ENCODE peak calls at places on chromosomes 11 and 22, in ten cellular contexts. S is H9, U is epithelial cell of esophagus, F is cardiac muscle cell, C is heart right ventricle, Y is sigmoid colon, P is Calu3, E is GM06990, Q is endothelial cell, V is osteoblast. N is an unnamed sample.

GRCh38 chr11:69914286-69915150 is 95.3 kb upstream of the FGF3 start:
- DNase-seq in F (no peak), S (peak), Q (no peak), E (no peak), P (peak), U (peak), Y (peak), C (no peak), V (peak), N (no peak)

GRCh38 chr22:27344546-27344945 is 457.0 kb downstream of the MN1 start:
- DNase-seq in P (no peak), C (no peak), F (peak), V (no peak), Y (no peak), S (no peak), U (no peak), Q (no peak), E (no peak), N (no peak)

GRCh38 chr22:42169055-42169469 is 38.5 kb upstream of the CYP2D6 start:
- DNase-seq in Q (peak), Y (peak), E (peak), S (peak), V (peak), C (peak), F (peak), P (peak), U (peak), N (peak)

GRCh38 chr22:45608763-45609180 is 62.9 kb upstream of the ATXN10 start:
- DNase-seq in V (peak), E (no peak), C (no peak), P (no peak), F (no peak), U (peak), S (no peak), Q (no peak), Y (no peak), N (no peak)

GRCh38 chr11:118872403-118872821 is 11.3 kb upstream of the CXCR5 start:
- DNase-seq in Y (no peak), E (peak), V (peak), S (no peak), Q (no peak), C (no peak), P (no peak), U (no peak), F (no peak), N (peak)

GRCh38 chr11:18137186-18137800 is 4.9 kb downstream of the MRGPRX3 start:
- DNase-seq in C (no peak), P (no peak), Y (no peak), S (no peak), Q (no peak), U (no peak), F (no peak), V (no peak), E (no peak), N (no peak)

GRCh38 chr11:58067685-58068084 is 36.9 kb downstream of the OR6Q1 start:
- DNase-seq in S (no peak), U (peak), V (peak), C (no peak), E (no peak), Y (no peak), Q (no peak), F (no peak), P (no peak), N (no peak)

GRCh38 chr11:102974552-102975280 is 19.2 kb upstream of the MMP13 start:
- DNase-seq in C (no peak), V (no peak), F (no peak), E (no peak), P (peak), U (peak), Q (no peak), Y (no peak), S (no peak), N (no peak)

GRCh38 chr11:61028135-61028729 is 56.8 kb downstream of the CD6 start:
- DNase-seq in F (no peak), U (peak), Y (peak), E (peak), Q (no peak), C (no peak), P (peak), S (no peak), V (no peak), N (no peak)

GRCh38 chr11:78762105-78762504 is 187.4 kb upstream of the NARS2 start:
- DNase-seq in E (no peak), Y (no peak), F (no peak), Q (no peak), S (no peak), U (no peak), P (no peak), V (no peak), C (no peak), N (no peak)

DNA sequence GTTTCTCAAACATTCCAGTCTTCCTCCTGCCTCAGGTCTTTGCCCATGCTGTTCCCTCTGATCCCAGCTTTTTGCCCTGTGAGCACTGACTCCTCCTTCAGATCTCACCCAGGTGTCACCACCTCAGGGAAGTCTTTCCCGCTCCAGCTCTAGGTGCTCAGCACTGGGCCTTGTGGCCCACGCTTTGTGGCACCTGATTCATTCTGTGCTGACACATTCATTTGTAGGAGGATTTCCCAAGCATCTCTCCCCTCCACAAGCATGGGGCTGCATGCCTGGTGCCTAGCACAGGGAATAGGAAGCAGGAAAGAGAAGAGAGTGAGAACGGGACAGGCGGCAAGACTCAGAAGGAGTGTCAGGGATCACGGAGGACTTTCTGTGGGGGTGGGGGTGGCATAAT is 17.6 kb downstream of the MPPED1 start:
- DNase-seq in Y (no peak), P (no peak), E (no peak), F (no peak), Q (no peak), V (no peak), S (no peak), U (no peak), C (no peak), N (no peak)
- TF ChIP-seq CTCF in Y (no peak), P (no peak), E (no peak), F (no peak), Q (no peak), V (no peak), S (no peak), U (no peak), C (no peak), N (no peak)

DNA sequence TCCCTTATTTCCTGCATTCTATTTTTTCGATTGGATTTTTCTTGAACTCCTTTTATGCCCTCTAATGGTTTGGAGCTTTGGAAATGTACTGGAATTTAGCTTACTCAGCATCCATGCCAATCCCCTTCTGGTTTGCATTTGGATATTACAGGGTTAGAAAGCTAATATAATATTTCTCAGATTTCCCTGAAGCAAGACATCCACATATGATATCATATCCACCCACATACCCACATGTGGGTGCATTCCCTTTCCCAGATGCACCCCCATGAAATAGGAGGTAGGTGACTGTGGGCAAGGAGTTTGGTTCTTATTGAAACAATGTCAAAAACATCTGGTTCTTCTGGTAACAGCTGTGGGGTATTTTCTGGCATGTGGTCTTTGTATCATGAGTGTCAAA is 32.8 kb upstream of the DDX10 start:
- DNase-seq in P (no peak), C (no peak), Y (no peak), Q (no peak), S (no peak), U (no peak), V (no peak), F (no peak), E (no peak), N (no peak)
- TF ChIP-seq CTCF in P (no peak), C (no peak), Y (no peak), Q (no peak), S (no peak), U (no peak), V (no peak), F (no peak), E (no peak), N (no peak)

DNA sequence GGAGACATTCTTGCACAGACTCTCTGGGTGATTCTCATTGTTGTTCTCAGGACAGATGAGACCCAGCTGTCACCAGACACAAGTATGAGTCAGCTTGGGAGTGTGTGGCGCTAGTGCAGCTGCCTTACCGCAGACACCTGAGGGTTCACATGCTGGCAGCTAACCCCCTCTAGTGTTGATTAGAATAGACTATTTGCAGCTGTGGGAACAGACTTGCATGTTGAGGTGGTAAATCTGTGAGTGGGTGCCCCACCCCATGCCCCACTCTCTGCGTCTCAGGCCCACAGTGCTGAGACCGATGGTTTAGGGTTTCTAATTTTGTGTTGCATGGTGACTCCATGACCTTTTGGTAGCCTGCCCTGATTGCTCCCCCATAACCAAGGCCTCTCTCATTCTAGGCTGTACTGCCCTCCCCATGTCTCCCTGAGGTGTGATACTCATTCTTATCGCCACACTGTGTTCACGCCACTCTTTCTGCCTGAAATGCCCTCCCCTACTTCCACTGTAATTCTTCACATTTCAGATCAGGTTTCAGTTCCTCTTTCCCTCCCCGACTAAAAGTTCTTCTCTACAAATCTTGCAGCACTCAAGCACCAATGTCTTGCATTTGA is 73.7 kb upstream of the KIRREL3 start:
- DNase-seq in C (no peak), Y (no peak), E (peak), S (peak), Q (peak), P (peak), F (peak), U (peak), V (peak), N (no peak)
- TF ChIP-seq CTCF in C (no peak), Y (no peak), E (peak), S (peak), Q (no peak), P (peak), F (no peak), U (peak), V (peak), N (no peak)

GRCh38 chr11:45436966-45437365 is 150.8 kb upstream of the SYT13 start:
- DNase-seq in Q (no peak), S (no peak), P (no peak), Y (no peak), E (no peak), U (peak), C (no peak), V (no peak), F (no peak), N (no peak)
- TF ChIP-seq CTCF in Q (no peak), S (no peak), P (no peak), Y (no peak), E (no peak), U (no peak), C (no peak), V (no peak), F (no peak), N (no peak)

DNA sequence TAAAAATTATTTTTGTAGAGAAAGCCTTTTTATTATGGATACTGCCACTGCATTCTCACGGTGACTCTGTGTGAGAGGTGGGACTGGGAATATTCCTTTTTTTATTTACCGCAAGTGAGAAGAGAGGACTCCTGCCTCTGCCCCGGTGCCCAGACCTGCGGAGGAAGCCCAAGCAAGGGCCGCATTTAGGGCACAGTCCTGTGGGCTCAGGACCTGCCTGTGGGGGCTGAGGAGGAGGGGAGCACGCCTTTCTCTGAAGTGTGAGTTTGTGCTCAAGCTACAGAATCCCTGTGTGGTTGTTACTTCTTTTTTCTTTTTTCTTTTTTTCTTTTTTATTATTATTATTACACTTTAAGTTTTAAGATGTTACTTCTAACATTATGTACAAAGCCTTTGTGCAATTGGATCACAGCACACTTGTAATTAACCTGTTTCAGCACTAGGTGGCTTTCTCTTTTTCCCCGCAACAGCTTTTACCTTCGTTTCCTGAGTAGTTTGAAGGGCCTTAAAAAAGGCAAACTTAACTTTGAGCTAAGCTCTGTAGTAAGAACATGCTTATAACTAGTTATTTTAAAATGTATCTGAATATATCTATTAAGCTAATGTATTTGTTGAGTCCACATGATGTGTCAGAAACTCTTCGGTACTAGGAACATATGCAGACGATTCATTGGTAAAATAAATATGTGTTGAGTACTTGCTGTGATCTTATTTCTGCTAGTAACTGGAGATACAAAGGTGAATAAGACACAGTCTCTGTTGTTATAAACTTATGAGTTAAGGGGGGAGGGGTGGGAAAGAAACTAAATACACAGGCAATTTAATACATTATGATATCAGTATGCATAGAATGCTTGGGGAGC is 18.3 kb downstream of the AMOTL1 start:
- DNase-seq in P (peak), F (peak), S (peak), C (no peak), E (no peak), U (no peak), V (no peak), Y (no peak), Q (no peak), N (no peak)
- TF ChIP-seq CTCF in P (peak), F (peak), S (peak), C (peak), E (peak), U (peak), V (peak), Y (peak), Q (peak), N (no peak)

GRCh38 chr22:30602049-30602448 is 4.9 kb upstream of the TCN2 start:
- DNase-seq in Y (no peak), V (peak), U (peak), F (peak), P (peak), C (no peak), S (peak), E (no peak), Q (no peak), N (no peak)
- TF ChIP-seq CTCF in Y (no peak), V (peak), U (peak), F (peak), P (peak), C (peak), S (peak), E (peak), Q (no peak), N (no peak)

GRCh38 chr11:124943242-124943641 is 7.4 kb upstream of the HEPACAM start:
- DNase-seq in C (no peak), P (no peak), E (no peak), U (no peak), S (no peak), Q (no peak), F (no peak), Y (no peak), V (no peak), N (no peak)
- TF ChIP-seq CTCF in C (no peak), P (no peak), E (no peak), U (no peak), S (no peak), Q (no peak), F (no peak), Y (no peak), V (no peak), N (no peak)

GRCh38 chr11:955154-956049 is 29.7 kb downstream of the AP2A2 start:
- DNase-seq in E (no peak), S (no peak), P (peak), Y (no peak), Q (no peak), V (peak), F (no peak), U (peak), C (no peak), N (no peak)
- TF ChIP-seq CTCF in E (no peak), S (no peak), P (no peak), Y (no peak), Q (no peak), V (no peak), F (no peak), U (no peak), C (no peak), N (no peak)